ENCODE peak calls at places on chromosomes 5 and 9, in five cellular contexts. L, J, A, D and Z are unnamed samples. For H3K4me1, the result is how much of the 10 kb centered on the place peaks cover.

GRCh38 chr9:107029146-107029545 is 166.2 kb downstream of the ZNF462 start:
- DNase-seq in L (no peak), J (no peak), A (no peak), D (no peak), Z (no peak)

GRCh38 chr5:15499528-15500325 is at the start of gene FBXL7:
- DNase-seq in L (no peak), J (peak), A (no peak), D (peak), Z (peak)

GRCh38 chr9:105401651-105402050 is 46.2 kb upstream of the FSD1L start:
- DNase-seq in L (no peak), J (peak), A (no peak), D (no peak), Z (peak)

GRCh38 chr5:139683295-139684271 is 35.4 kb downstream of the CXXC5 start:
- DNase-seq in L (no peak), J (no peak), A (no peak), D (no peak), Z (no peak)

GRCh38 chr5:114120166-114120565 is 241.7 kb upstream of the KCNN2 start:
- DNase-seq in L (no peak), J (no peak), A (no peak), D (no peak), Z (no peak)

GRCh38 chr5:92687793-92688467 is 893.1 kb downstream of the NR2F1-AS1 start:
- DNase-seq in L (no peak), J (peak), A (no peak), D (no peak), Z (peak)

GRCh38 chr5:138927979-138928378 is 52.8 kb upstream of the LRRTM2 start:
- DNase-seq in L (no peak), J (no peak), A (no peak), D (peak), Z (peak)

GRCh38 chr5:81506900-81507588 is 113.1 kb upstream of the ACOT12 start:
- DNase-seq in L (no peak), J (peak), A (peak), D (no peak), Z (peak)

GRCh38 chr5:138241688-138242547 is 28.8 kb upstream of the CDC23 start:
- DNase-seq in L (no peak), J (peak), A (no peak), D (peak), Z (peak)

GRCh38 chr5:87099967-87100366 is 167.7 kb upstream of the RASA1 start:
- DNase-seq in L (no peak), J (no peak), A (no peak), D (no peak), Z (no peak)

GRCh38 chr9:97632406-97632991 is 669 bp downstream of the TSTD2 start:
- DNase-seq in L (no peak), J (peak), A (no peak), D (peak), Z (peak)

GRCh38 chr5:157481255-157481654 is 21.2 kb downstream of the NIPAL4 start:
- DNase-seq in L (no peak), J (no peak), A (no peak), D (no peak), Z (no peak)
- H3K4me1 ChIP-seq in L (under half), J (under half), A (under half), D (under half), Z (under half)

DNA sequence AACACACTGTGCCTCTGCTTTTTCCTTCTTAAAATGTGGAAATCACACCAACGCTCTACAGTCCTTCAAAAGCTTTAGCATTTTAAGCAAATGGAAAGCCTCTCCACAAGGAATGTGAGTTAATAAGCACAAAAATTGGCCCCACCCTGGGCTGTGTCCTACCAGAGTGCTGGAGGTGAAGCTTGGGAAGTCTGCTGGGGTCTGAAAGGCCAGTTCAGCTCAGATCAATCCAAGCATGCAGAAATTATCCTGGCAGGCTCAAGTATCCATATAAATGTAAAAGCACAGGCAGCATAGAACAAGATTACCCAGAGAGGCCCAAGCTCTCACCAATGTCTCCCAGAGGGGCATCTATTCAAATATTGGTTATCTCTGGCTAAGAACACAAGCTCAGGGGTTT is 98.5 kb downstream of the ESM1 start:
- DNase-seq in L (no peak), J (no peak), A (no peak), D (no peak), Z (no peak)
- H3K4me1 ChIP-seq in L (under half), J (under half), A (under half), D (under half), Z (under half)

DNA sequence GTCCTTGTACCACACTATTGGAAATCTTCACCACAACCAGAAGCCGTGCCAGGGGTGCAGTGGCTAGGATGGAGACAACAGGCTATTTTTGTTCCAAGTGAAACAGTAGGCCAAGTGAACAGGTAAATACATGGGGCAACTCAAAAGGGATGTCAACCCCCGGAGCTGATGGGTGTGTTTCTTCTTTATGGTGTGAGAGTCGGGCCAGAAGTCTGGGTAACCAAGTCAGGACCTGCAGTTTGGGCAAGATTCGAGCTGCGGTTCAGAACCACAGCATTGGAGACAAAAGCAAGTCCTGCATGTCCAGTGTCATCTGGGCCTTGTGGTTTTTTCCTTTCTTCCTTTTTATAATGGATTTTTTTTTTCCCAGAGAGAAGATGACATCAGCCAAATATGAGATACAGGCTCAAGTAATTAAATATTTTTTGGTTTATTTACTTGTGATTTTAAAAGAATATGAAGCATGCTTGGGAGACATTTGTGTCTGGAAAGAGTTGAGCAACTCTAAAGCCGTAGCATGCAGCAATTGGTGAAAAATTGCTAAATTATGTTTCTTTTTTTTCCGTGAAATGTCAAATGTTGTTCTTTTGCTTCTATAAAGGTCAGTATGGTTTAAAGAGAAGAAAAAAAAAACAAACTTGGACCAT is 261.6 kb downstream of the ARRDC3 start:
- DNase-seq in L (no peak), J (no peak), A (no peak), D (no peak), Z (no peak)
- H3K4me1 ChIP-seq in L (under half), J (under half), A (under half), D (half or more), Z (under half)

GRCh38 chr9:70587143-70587710 is 172.8 kb upstream of the KLF9 start:
- DNase-seq in L (no peak), J (peak), A (no peak), D (no peak), Z (no peak)
- H3K4me1 ChIP-seq in L (under half), J (half or more), A (under half), D (half or more), Z (half or more)

DNA sequence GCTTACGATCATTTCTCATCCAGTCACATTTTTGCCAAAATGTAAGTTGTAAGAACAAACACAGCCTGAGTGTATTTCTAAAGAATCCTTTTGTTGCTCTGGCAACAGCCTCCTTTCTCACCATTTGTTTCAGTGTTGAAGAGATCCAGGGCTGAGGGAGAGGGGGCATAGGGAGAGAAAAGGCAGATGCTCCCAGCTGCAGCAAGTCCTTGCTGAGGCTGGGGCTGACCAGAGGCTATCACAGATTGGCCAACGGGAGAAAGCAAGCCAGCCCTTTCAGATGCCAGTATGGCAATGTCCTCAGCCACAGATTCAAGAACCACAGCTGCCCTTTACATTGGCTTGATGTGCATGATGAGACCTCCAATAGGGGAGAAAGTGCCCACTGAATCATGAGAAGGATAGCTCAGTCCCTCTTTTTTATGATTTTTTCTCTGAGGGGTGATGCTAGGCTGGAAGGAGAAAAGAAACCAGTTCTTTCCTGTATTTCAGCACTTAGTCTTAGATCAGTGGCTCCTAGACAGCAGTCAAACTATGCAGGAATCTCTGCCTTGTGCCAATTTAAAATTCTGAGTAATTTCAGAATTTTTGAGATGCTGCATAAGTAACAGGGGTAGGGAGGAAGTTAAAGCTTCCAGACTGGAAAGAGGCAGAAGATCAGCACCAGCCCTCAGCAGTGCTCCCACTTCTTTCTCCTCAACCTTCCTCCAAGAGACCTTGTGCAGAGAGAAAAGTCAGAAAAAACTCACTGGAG is 142.1 kb downstream of the LHFPL2 start:
- DNase-seq in L (no peak), J (peak), A (no peak), D (no peak), Z (peak)
- H3K4me1 ChIP-seq in L (under half), J (half or more), A (under half), D (half or more), Z (half or more)

DNA sequence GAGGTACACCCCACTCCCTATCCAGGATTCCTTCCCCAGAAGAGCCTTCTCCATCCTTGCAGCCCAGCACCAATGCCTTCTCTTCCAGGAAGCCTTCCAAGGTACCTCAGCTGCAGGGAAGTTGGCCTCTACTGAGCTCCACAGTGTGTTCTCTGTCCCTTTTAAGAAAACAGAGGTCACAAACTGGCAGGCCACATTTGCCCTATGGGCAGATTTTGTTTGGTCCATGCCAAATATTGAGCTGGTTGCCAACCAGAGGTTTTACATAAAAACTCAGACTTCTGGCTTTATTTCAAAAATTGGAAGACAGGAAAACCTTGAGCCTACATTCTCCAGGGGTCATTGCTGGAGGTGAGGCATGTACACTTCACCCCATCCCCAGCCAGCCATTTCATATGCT is 9.0 kb upstream of the NDST1 start:
- DNase-seq in L (no peak), J (no peak), A (no peak), D (no peak), Z (peak)
- H3K4me1 ChIP-seq in L (under half), J (half or more), A (under half), D (half or more), Z (half or more)

DNA sequence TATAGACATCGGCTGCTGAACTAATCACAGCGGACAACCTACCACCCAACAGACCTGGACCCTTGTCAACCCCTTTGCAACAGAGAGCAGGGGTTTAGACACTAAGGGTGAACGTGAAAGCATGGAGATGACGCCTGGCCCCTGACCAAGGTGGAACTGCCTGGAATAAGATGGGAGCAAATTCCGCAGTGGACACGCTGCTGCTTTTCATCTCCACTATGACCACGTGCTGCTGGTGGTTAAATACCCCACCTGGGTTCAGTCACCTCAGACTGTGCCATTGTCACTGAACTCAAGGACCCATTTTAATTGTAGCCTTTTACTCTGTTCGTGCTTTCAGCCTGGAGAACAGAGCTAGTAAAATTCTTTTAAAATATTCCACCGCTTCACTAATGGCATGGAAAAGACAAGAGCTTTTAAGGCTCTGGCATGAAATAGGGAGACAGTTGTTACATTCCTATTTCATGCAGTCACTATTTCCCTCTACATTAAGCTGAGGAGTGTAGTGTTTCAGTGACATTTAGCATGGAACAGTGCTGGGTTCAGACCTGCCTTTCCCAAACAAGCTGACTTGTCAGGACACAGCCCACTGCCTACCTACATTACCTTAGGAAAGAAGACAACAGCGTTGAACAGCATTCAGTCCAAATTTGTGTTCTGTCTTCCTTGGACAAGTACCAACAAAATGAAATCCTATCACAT is 96.8 kb downstream of the ANKRD18B start:
- DNase-seq in L (no peak), J (peak), A (no peak), D (no peak), Z (peak)
- H3K4me1 ChIP-seq in L (under half), J (under half), A (under half), D (under half), Z (under half)

GRCh38 chr9:104386020-104386419 is 118.0 kb upstream of the OR13F1 start:
- DNase-seq in L (no peak), J (no peak), A (no peak), D (no peak), Z (no peak)

GRCh38 chr9:104386425-104387069 is 117.5 kb upstream of the OR13F1 start:
- DNase-seq in L (no peak), J (peak), A (no peak), D (no peak), Z (peak)

GRCh38 chr9:104388071-104388470 is 116.0 kb upstream of the OR13F1 start:
- DNase-seq in L (no peak), J (no peak), A (no peak), D (no peak), Z (peak)
- H3K4me1 ChIP-seq in L (under half), J (under half), A (under half), D (under half), Z (under half)

DNA sequence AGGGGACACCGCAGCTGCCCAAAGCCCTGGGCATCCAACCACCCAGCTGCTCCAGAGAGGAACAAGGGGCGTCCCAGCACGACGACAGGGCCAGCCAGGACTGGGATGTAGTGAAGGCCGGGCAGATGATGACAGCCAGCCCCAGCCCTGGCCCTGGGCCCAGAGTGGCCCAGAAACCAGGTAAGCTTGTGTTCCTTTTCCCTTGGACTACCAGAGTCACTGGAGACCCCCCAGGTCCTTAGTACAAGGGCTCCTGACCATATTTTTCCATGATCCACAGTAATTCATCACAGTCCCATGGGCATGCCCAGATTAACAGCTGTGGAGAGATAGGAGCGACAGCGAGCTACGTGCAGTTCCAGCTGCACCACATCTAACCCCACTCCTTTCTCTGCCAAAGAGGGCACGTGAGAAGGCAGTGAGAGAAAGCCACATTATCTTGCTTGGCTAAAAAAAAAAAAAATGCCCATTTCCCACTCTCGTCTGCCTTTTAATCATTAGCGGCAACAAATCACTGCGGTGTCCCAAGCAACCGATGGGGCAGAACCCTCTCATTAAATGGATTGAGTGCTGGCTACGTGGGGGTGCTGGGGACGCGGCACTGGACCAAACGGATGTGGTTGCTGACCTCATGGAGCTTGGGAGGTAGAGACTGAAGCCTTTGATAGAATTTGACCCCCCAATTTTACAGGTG is 21.7 kb upstream of the SYNPO start:
- DNase-seq in L (no peak), J (no peak), A (no peak), D (peak), Z (peak)
- H3K4me1 ChIP-seq in L (under half), J (under half), A (under half), D (half or more), Z (under half)